ENCODE peak calls at places on chromosomes 1 and 21, in eight cellular contexts. G is neural progenitor cell, O is BE2C, H is ovary, V is aorta, K is cardiac muscle cell, N is heart right ventricle, U is IMR-90. T is an unnamed sample. For H3K9me3 and H3K4me1, the result is how much of the 10 kb centered on the place peaks cover.

GRCh38 chr1:6392081-6392879 is 1.3 kb downstream of the ACOT7 start:
- DNase-seq in G (no peak), O (no peak), H (no peak), V (no peak), K (no peak), N (no peak), U (no peak), T (no peak)

GRCh38 chr1:151165281-151165737 is 393 bp downstream of the LYSMD1 start:
- DNase-seq in G (peak), O (no peak), H (peak), V (peak), K (peak), N (peak), U (peak), T (peak)

GRCh38 chr1:223075834-223076233 is 67.2 kb downstream of the TLR5 start:
- DNase-seq in G (no peak), O (no peak), H (no peak), V (no peak), K (no peak), N (no peak), U (no peak), T (no peak)

GRCh38 chr1:229258031-229258850 is 12.7 kb upstream of the RAB4A start:
- DNase-seq in G (peak), O (peak), H (peak), V (no peak), K (peak), N (no peak), U (peak), T (peak)

GRCh38 chr1:180927348-180927747 is 14.7 kb downstream of the KIAA1614 start:
- DNase-seq in G (no peak), O (peak), H (no peak), V (no peak), K (peak), N (peak), U (no peak), T (peak)

GRCh38 chr1:27006683-27007082 is 6.0 kb downstream of the TENT5B start:
- DNase-seq in G (no peak), O (no peak), H (no peak), V (no peak), K (no peak), N (no peak), U (no peak), T (no peak)

GRCh38 chr1:238674331-238674730 is 712.0 kb upstream of the CHRM3 start:
- DNase-seq in G (no peak), O (no peak), H (no peak), V (no peak), K (no peak), N (no peak), U (no peak), T (no peak)

GRCh38 chr1:98296681-98297080 is 364.8 kb upstream of the SNX7 start:
- DNase-seq in G (no peak), O (no peak), H (no peak), V (no peak), K (no peak), N (no peak), U (no peak), T (no peak)

GRCh38 chr1:32122141-32122540 is 14.3 kb downstream of the KPNA6 start:
- DNase-seq in G (no peak), O (no peak), H (no peak), V (no peak), K (no peak), N (no peak), U (no peak), T (no peak)

GRCh38 chr1:214415131-214415530 is 134.2 kb downstream of the SMYD2 start:
- DNase-seq in G (no peak), O (no peak), H (no peak), V (no peak), K (no peak), N (no peak), U (no peak), T (no peak)

GRCh38 chr21:15134711-15135110 is 69.9 kb upstream of the NRIP1 start:
- DNase-seq in G (no peak), O (no peak), H (no peak), V (no peak), K (no peak), N (no peak), U (no peak), T (no peak)

GRCh38 chr1:66333463-66334232 is 200.3 kb upstream of the SGIP1 start:
- DNase-seq in G (no peak), O (no peak), H (no peak), V (no peak), K (no peak), N (peak), U (no peak), T (no peak)

GRCh38 chr1:157390646-157391045 is 161.7 kb downstream of the FCRL5 start:
- DNase-seq in G (no peak), O (no peak), H (no peak), V (no peak), K (no peak), N (no peak), U (peak), T (no peak)

GRCh38 chr21:31993826-31994791 is 121.3 kb downstream of the HUNK start:
- DNase-seq in G (no peak), O (no peak), H (no peak), V (no peak), K (no peak), N (no peak), U (peak), T (no peak)

GRCh38 chr1:204174958-204175357 is 8.8 kb upstream of the REN start:
- DNase-seq in G (no peak), O (no peak), H (no peak), V (no peak), K (no peak), N (no peak), U (no peak), T (no peak)

GRCh38 chr1:32828341-32828740 is 10.9 kb downstream of the S100PBP start:
- DNase-seq in G (no peak), O (no peak), H (no peak), V (no peak), K (no peak), N (no peak), U (peak), T (no peak)

GRCh38 chr1:15799004-15799867 is 8.2 kb downstream of the UQCRHL start:
- DNase-seq in G (no peak), O (no peak), H (peak), V (peak), K (no peak), N (peak), U (peak), T (peak)

GRCh38 chr1:151372411-151372934 is at the start of gene SELENBP1:
- DNase-seq in G (peak), O (peak), H (peak), V (peak), K (peak), N (peak), U (peak), T (peak)

GRCh38 chr1:116945996-116946395 is 36.3 kb downstream of the PTGFRN start:
- DNase-seq in G (no peak), O (no peak), H (no peak), V (no peak), K (no peak), N (no peak), U (no peak), T (no peak)

GRCh38 chr1:24362416-24362815 is 43.3 kb downstream of the GRHL3 start:
- DNase-seq in G (no peak), O (no peak), H (no peak), V (no peak), K (no peak), N (no peak), U (no peak), T (no peak)

GRCh38 chr1:117481410-117481809 is 114.2 kb downstream of the MAN1A2 start:
- DNase-seq in G (no peak), O (no peak), H (no peak), V (no peak), K (no peak), N (no peak), U (no peak), T (no peak)

GRCh38 chr1:212574732-212575131 is 33.8 kb upstream of the ATF3 start:
- DNase-seq in G (no peak), O (no peak), H (no peak), V (no peak), K (no peak), N (no peak), U (no peak), T (no peak)

GRCh38 chr1:198929961-198930599 is 291.2 kb downstream of the PTPRC start:
- DNase-seq in G (no peak), O (no peak), H (no peak), V (no peak), K (no peak), N (no peak), U (peak), T (no peak)

GRCh38 chr1:181149326-181150000 is 61.0 kb downstream of the IER5 start:
- DNase-seq in G (no peak), O (no peak), H (no peak), V (no peak), K (no peak), N (no peak), U (no peak), T (peak)

GRCh38 chr1:76005755-76006154 is 68.8 kb upstream of the ST6GALNAC3 start:
- DNase-seq in G (no peak), O (no peak), H (no peak), V (no peak), K (no peak), N (no peak), U (no peak), T (no peak)

GRCh38 chr21:45590726-45591618 is 48.7 kb upstream of the SLC19A1 start:
- DNase-seq in G (no peak), O (peak), H (peak), V (peak), K (no peak), N (peak), U (no peak), T (peak)

GRCh38 chr1:30638811-30639210 is 84.6 kb downstream of the MATN1 start:
- DNase-seq in G (no peak), O (no peak), H (no peak), V (peak), K (no peak), N (peak), U (no peak), T (peak)
- H3K9me3 ChIP-seq in G (under half), O (under half), H (under half), V (under half), K (under half), N (under half), U (under half), T (under half)

DNA sequence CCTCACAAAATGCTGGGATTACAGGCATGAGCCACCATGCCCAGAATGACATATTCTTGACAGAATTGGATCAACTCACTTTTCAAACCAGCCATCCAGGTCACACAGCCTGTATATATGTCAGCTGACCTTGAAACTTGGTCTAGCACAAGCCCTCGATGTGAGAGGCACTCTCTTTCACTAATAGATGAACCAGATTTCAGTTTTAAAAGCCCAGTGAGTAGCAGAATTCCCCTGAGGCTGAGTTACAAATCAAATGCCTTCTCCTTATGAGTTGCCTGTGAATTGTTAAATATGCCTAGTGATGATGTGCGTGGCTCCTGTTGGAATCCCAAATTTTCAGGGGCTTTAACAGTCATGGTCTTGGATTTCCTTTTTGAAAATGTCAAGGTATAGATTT is 88.7 kb downstream of the CD247 start:
- DNase-seq in G (no peak), O (no peak), H (no peak), V (no peak), K (no peak), N (no peak), U (no peak), T (no peak)
- H3K4me1 ChIP-seq in G (under half), O (under half), H (under half), V (under half), K (under half), N (under half), U (under half), T (under half)

GRCh38 chr21:25183577-25183976 is 423.7 kb downstream of the MRPL39 start:
- DNase-seq in G (no peak), O (no peak), H (no peak), V (no peak), K (no peak), N (no peak), U (no peak), T (no peak)
- H3K9me3 ChIP-seq in G (under half), O (under half), H (under half), V (under half), K (under half), N (under half), U (under half), T (under half)

DNA sequence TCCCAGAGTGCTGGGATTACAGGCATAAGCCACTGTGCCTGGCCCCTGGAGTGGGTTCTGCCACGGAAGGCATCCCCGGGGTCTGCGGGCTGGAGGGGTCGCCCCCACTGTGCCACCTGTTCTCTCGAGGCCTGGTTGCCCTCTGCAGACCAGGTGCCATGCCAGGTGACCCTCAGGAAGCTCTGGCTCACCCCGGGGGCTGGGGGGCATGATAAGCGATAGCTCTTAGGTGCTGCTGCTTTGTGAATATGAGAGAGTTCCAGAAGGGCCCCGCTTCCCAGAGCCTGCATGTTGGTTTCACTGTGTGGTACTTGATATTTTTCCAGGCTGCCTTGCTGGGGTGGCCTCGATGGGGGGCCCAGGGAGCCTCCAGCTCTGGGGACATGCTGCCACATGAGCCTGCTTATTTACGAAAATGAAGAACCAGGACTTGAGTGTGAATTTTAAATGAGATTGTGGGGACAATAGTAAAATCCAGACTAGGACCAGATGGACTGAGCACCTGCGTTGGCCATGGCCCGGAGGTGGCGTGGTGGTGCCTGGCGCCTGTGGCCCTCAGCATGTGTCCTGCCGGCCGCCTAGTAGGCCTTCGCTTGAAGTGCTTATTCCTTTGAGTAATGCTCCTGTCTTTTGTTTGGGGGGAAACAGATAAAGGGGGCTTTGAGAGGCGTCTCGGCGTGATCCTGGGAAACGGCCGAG is 7.3 kb downstream of the SKI start:
- DNase-seq in G (no peak), O (no peak), H (no peak), V (no peak), K (no peak), N (no peak), U (no peak), T (no peak)
- H3K4me1 ChIP-seq in G (under half), O (under half), H (half or more), V (under half), K (under half), N (half or more), U (half or more), T (half or more)

DNA sequence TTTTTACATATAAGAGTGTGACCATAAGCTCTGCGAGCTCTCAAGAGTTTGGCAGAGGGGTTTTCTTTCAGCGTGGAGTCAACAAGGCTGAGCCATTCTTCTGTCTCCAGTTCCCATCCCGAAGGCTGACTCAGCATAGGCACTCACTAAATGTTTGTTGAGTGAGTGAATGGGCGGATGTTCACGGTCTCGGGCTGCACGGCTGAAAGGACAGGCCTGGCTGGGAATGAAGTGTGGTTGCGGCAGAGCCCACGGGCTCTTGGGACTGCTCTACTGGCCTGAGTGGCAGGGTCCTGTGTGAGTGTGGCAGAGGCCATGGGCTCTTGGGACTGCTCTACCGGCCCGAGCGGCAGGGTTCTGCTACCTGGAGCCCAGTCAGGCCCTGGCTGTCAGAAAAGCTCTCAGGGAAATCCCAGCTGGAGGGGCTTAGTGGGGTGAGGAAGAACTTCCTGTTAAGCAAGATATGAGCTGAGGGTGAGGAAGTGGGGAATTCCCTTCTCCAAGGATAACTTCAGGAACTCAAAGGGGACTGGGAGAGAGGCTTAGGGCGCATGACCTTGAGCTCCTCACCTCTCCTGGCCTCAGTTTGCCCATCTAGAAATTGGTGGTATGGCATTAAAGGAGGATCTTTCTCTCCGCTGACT is 56.6 kb upstream of the C1orf174 start:
- DNase-seq in G (no peak), O (no peak), H (no peak), V (no peak), K (no peak), N (no peak), U (no peak), T (no peak)
- H3K9me3 ChIP-seq in G (under half), O (under half), H (under half), V (under half), K (under half), N (under half), U (under half), T (under half)

GRCh38 chr1:156110252-156110651 is 4.3 kb upstream of the LMNA start:
- DNase-seq in G (no peak), O (no peak), H (no peak), V (no peak), K (no peak), N (no peak), U (no peak), T (no peak)
- H3K4me1 ChIP-seq in G (under half), O (under half), H (under half), V (under half), K (under half), N (under half), U (under half), T (under half)

GRCh38 chr21:22725436-22725835 is 1727.2 kb downstream of the NCAM2 start:
- DNase-seq in G (no peak), O (no peak), H (no peak), V (no peak), K (no peak), N (no peak), U (no peak), T (no peak)
- H3K9me3 ChIP-seq in G (under half), O (under half), H (under half), V (under half), K (under half), N (half or more), U (under half), T (under half)

T was measured in sigmoid colon.